ENCODE peak calls at places on chromosomes 4 and X, in nine cellular contexts. One of them, this sample, is unnamed.

GRCh38 chr4:815464-816146 is 10.3 kb downstream of the CPLX1 start:
- DNase-seq in endodermal cell: no peak
- DNase-seq in cardiac muscle cell: no peak
- DNase-seq in IMR-90: no peak
- DNase-seq in H9: no peak
- DNase-seq in bronchial epithelial cell: no peak
- DNase-seq in mesendoderm: no peak
- DNase-seq in dorsolateral prefrontal cortex: no peak
- DNase-seq in uterus: no peak
- DNase-seq in this sample: no peak

GRCh38 chrX:154486052-154486395 is 391 bp downstream of the UBL4A start:
- DNase-seq in mesendoderm: peak; percentile 6
- DNase-seq in endodermal cell: peak; percentile 54
- DNase-seq in dorsolateral prefrontal cortex: no peak
- DNase-seq in IMR-90: no peak
- DNase-seq in uterus: peak; percentile 49
- DNase-seq in cardiac muscle cell: no peak
- DNase-seq in bronchial epithelial cell: no peak
- DNase-seq in H9: no peak
- DNase-seq in this sample: peak; percentile 23

GRCh38 chr4:24763631-24764302 is 31.6 kb upstream of the SOD3 start:
- DNase-seq in endodermal cell: no peak
- DNase-seq in IMR-90: peak; percentile 74
- DNase-seq in uterus: no peak
- DNase-seq in bronchial epithelial cell: peak; percentile 98
- DNase-seq in dorsolateral prefrontal cortex: no peak
- DNase-seq in mesendoderm: no peak
- DNase-seq in cardiac muscle cell: peak; percentile 45
- DNase-seq in H9: no peak
- DNase-seq in this sample: no peak

GRCh38 chr4:108512615-108513505 is 107.5 kb upstream of the RPL34 start:
- DNase-seq in bronchial epithelial cell: peak; percentile 33
- DNase-seq in dorsolateral prefrontal cortex: no peak
- DNase-seq in H9: peak; percentile 62
- DNase-seq in mesendoderm: peak; percentile 78
- DNase-seq in cardiac muscle cell: peak; percentile 56
- DNase-seq in uterus: no peak
- DNase-seq in IMR-90: peak; percentile 66
- DNase-seq in endodermal cell: peak; percentile 77
- DNase-seq in this sample: no peak

GRCh38 chr4:55398461-55398860 is 2.7 kb downstream of the TMEM165 start:
- DNase-seq in uterus: no peak
- DNase-seq in cardiac muscle cell: peak; percentile 38
- DNase-seq in endodermal cell: no peak
- DNase-seq in dorsolateral prefrontal cortex: no peak
- DNase-seq in IMR-90: peak; percentile 75
- DNase-seq in bronchial epithelial cell: peak; percentile 95
- DNase-seq in mesendoderm: no peak
- DNase-seq in H9: no peak
- DNase-seq in this sample: no peak

GRCh38 chr4:81828991-81829390 is 357.3 kb upstream of the RASGEF1B start:
- DNase-seq in cardiac muscle cell: peak; percentile 4
- DNase-seq in bronchial epithelial cell: no peak
- DNase-seq in endodermal cell: no peak
- DNase-seq in H9: no peak
- DNase-seq in uterus: no peak
- DNase-seq in mesendoderm: no peak
- DNase-seq in dorsolateral prefrontal cortex: no peak
- DNase-seq in IMR-90: no peak
- DNase-seq in this sample: no peak

GRCh38 chr4:101035522-101035921 is 311.8 kb downstream of the PPP3CA start:
- DNase-seq in uterus: no peak
- DNase-seq in H9: no peak
- DNase-seq in bronchial epithelial cell: no peak
- DNase-seq in dorsolateral prefrontal cortex: no peak
- DNase-seq in mesendoderm: peak; percentile 40
- DNase-seq in endodermal cell: no peak
- DNase-seq in IMR-90: no peak
- DNase-seq in cardiac muscle cell: no peak
- DNase-seq in this sample: no peak

GRCh38 chr4:89416968-89417367 is 109.4 kb upstream of the GPRIN3 start:
- DNase-seq in endodermal cell: no peak
- DNase-seq in mesendoderm: no peak
- DNase-seq in IMR-90: no peak
- DNase-seq in dorsolateral prefrontal cortex: no peak
- DNase-seq in cardiac muscle cell: no peak
- DNase-seq in H9: no peak
- DNase-seq in bronchial epithelial cell: peak; percentile 18
- DNase-seq in uterus: no peak
- DNase-seq in this sample: no peak

GRCh38 chrX:16188687-16189086 is 21.4 kb downstream of the MAGEB17 start:
- DNase-seq in dorsolateral prefrontal cortex: no peak
- DNase-seq in bronchial epithelial cell: peak; percentile 71
- DNase-seq in cardiac muscle cell: no peak
- DNase-seq in mesendoderm: no peak
- DNase-seq in endodermal cell: no peak
- DNase-seq in uterus: no peak
- DNase-seq in H9: no peak
- DNase-seq in IMR-90: peak; percentile 57
- DNase-seq in this sample: no peak

GRCh38 chr4:53852343-53852742 is 212.1 kb downstream of the CHIC2 start:
- DNase-seq in IMR-90: peak; percentile 81
- DNase-seq in dorsolateral prefrontal cortex: no peak
- DNase-seq in endodermal cell: peak; percentile 51
- DNase-seq in H9: no peak
- DNase-seq in cardiac muscle cell: peak; percentile 54
- DNase-seq in uterus: no peak
- DNase-seq in mesendoderm: no peak
- DNase-seq in bronchial epithelial cell: no peak
- DNase-seq in this sample: no peak

GRCh38 chrX:154082396-154083133 is 15.0 kb downstream of the MECP2 start:
- DNase-seq in mesendoderm: no peak
- DNase-seq in H9: no peak
- DNase-seq in IMR-90: peak; percentile 76
- DNase-seq in uterus: no peak
- DNase-seq in dorsolateral prefrontal cortex: no peak
- DNase-seq in endodermal cell: no peak
- DNase-seq in cardiac muscle cell: peak; percentile 66
- DNase-seq in bronchial epithelial cell: peak; percentile 55
- DNase-seq in this sample: no peak

GRCh38 chrX:28586291-28586690 is 955 bp upstream of the IL1RAPL1 start:
- DNase-seq in uterus: peak; percentile 15
- DNase-seq in IMR-90: peak; percentile 45
- DNase-seq in bronchial epithelial cell: no peak
- DNase-seq in endodermal cell: peak; percentile 75
- DNase-seq in H9: peak; percentile 70
- DNase-seq in cardiac muscle cell: peak; percentile 70
- DNase-seq in dorsolateral prefrontal cortex: peak; percentile 45
- DNase-seq in mesendoderm: peak; percentile 63
- DNase-seq in this sample: no peak

GRCh38 chr4:106351016-106351415 is 17.6 kb downstream of the GIMD1 start:
- DNase-seq in endodermal cell: no peak
- DNase-seq in IMR-90: no peak
- DNase-seq in H9: no peak
- DNase-seq in cardiac muscle cell: no peak
- DNase-seq in uterus: no peak
- DNase-seq in mesendoderm: no peak
- DNase-seq in bronchial epithelial cell: peak; percentile 67
- DNase-seq in dorsolateral prefrontal cortex: no peak
- DNase-seq in this sample: no peak
- H3K27me3 ChIP-seq in endodermal cell: no peaks in the 10 kb centered on the region
- H3K27me3 ChIP-seq in IMR-90: no peaks in the 10 kb centered on the region
- H3K27me3 ChIP-seq in H9: no peaks in the 10 kb centered on the region
- H3K27me3 ChIP-seq in cardiac muscle cell: no peaks in the 10 kb centered on the region
- H3K27me3 ChIP-seq in uterus: no peaks in the 10 kb centered on the region
- H3K27me3 ChIP-seq in mesendoderm: no peaks in the 10 kb centered on the region
- H3K27me3 ChIP-seq in bronchial epithelial cell: no peaks in the 10 kb centered on the region
- H3K27me3 ChIP-seq in dorsolateral prefrontal cortex: no peaks in the 10 kb centered on the region
- H3K27me3 ChIP-seq in this sample: no peaks in the 10 kb centered on the region

GRCh38 chr4:129218355-129218754 is 122.4 kb downstream of the C4orf33 start:
- DNase-seq in dorsolateral prefrontal cortex: no peak
- DNase-seq in cardiac muscle cell: peak; percentile 46
- DNase-seq in mesendoderm: peak; percentile 22
- DNase-seq in uterus: no peak
- DNase-seq in bronchial epithelial cell: no peak
- DNase-seq in IMR-90: no peak
- DNase-seq in endodermal cell: no peak
- DNase-seq in H9: no peak
- DNase-seq in this sample: no peak

GRCh38 chr4:129220254-129220653 is 124.3 kb downstream of the C4orf33 start:
- DNase-seq in uterus: no peak
- DNase-seq in endodermal cell: no peak
- DNase-seq in H9: no peak
- DNase-seq in cardiac muscle cell: no peak
- DNase-seq in IMR-90: no peak
- DNase-seq in mesendoderm: no peak
- DNase-seq in dorsolateral prefrontal cortex: no peak
- DNase-seq in bronchial epithelial cell: no peak
- DNase-seq in this sample: no peak

GRCh38 chr4:129213692-129214091 is 117.7 kb downstream of the C4orf33 start:
- DNase-seq in IMR-90: no peak
- DNase-seq in bronchial epithelial cell: no peak
- DNase-seq in H9: no peak
- DNase-seq in uterus: no peak
- DNase-seq in mesendoderm: no peak
- DNase-seq in endodermal cell: no peak
- DNase-seq in dorsolateral prefrontal cortex: no peak
- DNase-seq in cardiac muscle cell: no peak
- DNase-seq in this sample: no peak

GRCh38 chr4:129223955-129224354 is 128.0 kb downstream of the C4orf33 start:
- DNase-seq in mesendoderm: no peak
- DNase-seq in IMR-90: no peak
- DNase-seq in H9: no peak
- DNase-seq in uterus: no peak
- DNase-seq in cardiac muscle cell: no peak
- DNase-seq in endodermal cell: no peak
- DNase-seq in dorsolateral prefrontal cortex: no peak
- DNase-seq in bronchial epithelial cell: no peak
- DNase-seq in this sample: no peak

GRCh38 chr4:129218897-129219296 is 122.9 kb downstream of the C4orf33 start:
- DNase-seq in IMR-90: peak; percentile 1
- DNase-seq in dorsolateral prefrontal cortex: no peak
- DNase-seq in cardiac muscle cell: peak; percentile 29
- DNase-seq in uterus: no peak
- DNase-seq in bronchial epithelial cell: peak; percentile 10
- DNase-seq in H9: no peak
- DNase-seq in endodermal cell: no peak
- DNase-seq in mesendoderm: no peak
- DNase-seq in this sample: no peak
- H3K27me3 ChIP-seq in IMR-90: no peaks in the 10 kb centered on the region
- H3K27me3 ChIP-seq in dorsolateral prefrontal cortex: no peaks in the 10 kb centered on the region
- H3K27me3 ChIP-seq in cardiac muscle cell: no peaks in the 10 kb centered on the region
- H3K27me3 ChIP-seq in uterus: no peaks in the 10 kb centered on the region
- H3K27me3 ChIP-seq in bronchial epithelial cell: no peaks in the 10 kb centered on the region
- H3K27me3 ChIP-seq in H9: no peaks in the 10 kb centered on the region
- H3K27me3 ChIP-seq in endodermal cell: no peaks in the 10 kb centered on the region
- H3K27me3 ChIP-seq in mesendoderm: no peaks in the 10 kb centered on the region
- H3K27me3 ChIP-seq in this sample: no peaks in the 10 kb centered on the region

GRCh38 chr4:80183196-80184052 is 13.9 kb upstream of the PRDM8 start:
- DNase-seq in mesendoderm: peak; percentile 18
- DNase-seq in bronchial epithelial cell: no peak
- DNase-seq in dorsolateral prefrontal cortex: no peak
- DNase-seq in H9: peak; percentile 36
- DNase-seq in IMR-90: no peak
- DNase-seq in cardiac muscle cell: peak; percentile 16
- DNase-seq in endodermal cell: no peak
- DNase-seq in uterus: peak; percentile 59
- DNase-seq in this sample: peak; percentile 39

GRCh38 chr4:80178964-80179363 is 18.3 kb upstream of the PRDM8 start:
- DNase-seq in uterus: no peak
- DNase-seq in endodermal cell: no peak
- DNase-seq in H9: no peak
- DNase-seq in mesendoderm: no peak
- DNase-seq in IMR-90: no peak
- DNase-seq in cardiac muscle cell: no peak
- DNase-seq in dorsolateral prefrontal cortex: no peak
- DNase-seq in bronchial epithelial cell: no peak
- DNase-seq in this sample: no peak

GRCh38 chr4:80182237-80182866 is 15.0 kb upstream of the PRDM8 start:
- DNase-seq in cardiac muscle cell: no peak
- DNase-seq in H9: no peak
- DNase-seq in endodermal cell: no peak
- DNase-seq in uterus: no peak
- DNase-seq in mesendoderm: peak; percentile 40
- DNase-seq in IMR-90: no peak
- DNase-seq in dorsolateral prefrontal cortex: no peak
- DNase-seq in bronchial epithelial cell: no peak
- DNase-seq in this sample: peak; percentile 53

GRCh38 chr4:80180743-80181142 is 16.6 kb upstream of the PRDM8 start:
- DNase-seq in mesendoderm: no peak
- DNase-seq in IMR-90: peak; percentile 50
- DNase-seq in dorsolateral prefrontal cortex: no peak
- DNase-seq in H9: no peak
- DNase-seq in cardiac muscle cell: no peak
- DNase-seq in uterus: no peak
- DNase-seq in endodermal cell: no peak
- DNase-seq in bronchial epithelial cell: peak; percentile 56
- DNase-seq in this sample: no peak

DNA sequence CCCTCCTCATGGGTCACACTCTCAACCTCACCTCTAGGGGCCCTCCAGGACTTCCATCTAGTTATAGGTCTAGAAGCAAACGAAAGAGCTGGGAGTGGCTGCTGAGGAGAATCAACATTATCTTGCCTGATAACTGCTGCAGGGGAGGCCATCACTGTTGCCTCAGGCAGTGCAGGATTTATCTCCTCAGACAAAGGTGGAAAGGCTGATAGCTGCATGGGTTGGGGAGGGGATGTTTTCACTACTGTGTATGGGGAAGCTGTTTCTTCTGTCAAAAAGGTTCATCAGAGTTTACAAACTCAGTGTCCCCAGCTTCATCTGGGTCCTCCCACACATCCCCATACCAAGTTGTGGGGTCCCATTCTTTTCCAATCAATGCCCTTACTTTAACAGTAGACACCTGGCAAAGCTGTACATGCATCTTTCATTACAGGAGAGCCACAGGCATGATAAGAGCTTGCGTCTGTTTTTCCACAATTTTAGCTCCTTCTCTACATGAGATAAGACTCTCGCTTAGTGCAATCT is 17.6 kb upstream of the PRDM8 start:
- DNase-seq in bronchial epithelial cell: no peak
- DNase-seq in cardiac muscle cell: no peak
- DNase-seq in mesendoderm: peak; percentile 79
- DNase-seq in H9: no peak
- DNase-seq in dorsolateral prefrontal cortex: no peak
- DNase-seq in endodermal cell: no peak
- DNase-seq in IMR-90: no peak
- DNase-seq in uterus: no peak
- DNase-seq in this sample: no peak
- H3K27me3 ChIP-seq in bronchial epithelial cell: no peaks in the 10 kb centered on the region
- H3K27me3 ChIP-seq in cardiac muscle cell: peaks cover 21% of the 10 kb centered on the region
- H3K27me3 ChIP-seq in mesendoderm: peaks cover 21% of the 10 kb centered on the region
- H3K27me3 ChIP-seq in H9: peaks cover 26% of the 10 kb centered on the region
- H3K27me3 ChIP-seq in dorsolateral prefrontal cortex: no peaks in the 10 kb centered on the region
- H3K27me3 ChIP-seq in endodermal cell: peaks cover 78% of the 10 kb centered on the region
- H3K27me3 ChIP-seq in IMR-90: no peaks in the 10 kb centered on the region
- H3K27me3 ChIP-seq in uterus: no peaks in the 10 kb centered on the region
- H3K27me3 ChIP-seq in this sample: no peaks in the 10 kb centered on the region

DNA sequence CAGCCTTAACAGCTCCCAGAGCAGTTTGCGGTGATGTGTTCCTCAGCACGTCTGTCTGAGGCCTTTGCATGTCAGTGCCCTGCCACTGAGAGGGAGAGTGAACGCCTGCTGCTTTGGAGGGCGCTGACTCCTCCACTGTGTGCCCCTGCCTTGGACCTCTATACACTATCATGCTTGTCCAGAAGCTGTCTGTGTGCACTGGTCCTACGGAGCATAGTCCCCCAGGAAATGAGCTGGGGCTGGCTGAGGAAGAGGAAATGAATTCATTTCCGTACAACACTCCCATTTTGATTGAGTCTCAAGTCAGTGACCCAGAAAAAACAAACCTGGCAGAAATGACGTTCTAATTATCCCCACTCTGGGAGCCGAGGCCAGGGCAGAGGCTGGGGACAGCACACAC is 80.5 kb downstream of the SH2D1A start:
- DNase-seq in dorsolateral prefrontal cortex: no peak
- DNase-seq in mesendoderm: no peak
- DNase-seq in endodermal cell: no peak
- DNase-seq in H9: no peak
- DNase-seq in IMR-90: no peak
- DNase-seq in cardiac muscle cell: no peak
- DNase-seq in uterus: no peak
- DNase-seq in bronchial epithelial cell: no peak
- DNase-seq in this sample: no peak
- H3K27me3 ChIP-seq in dorsolateral prefrontal cortex: peaks cover 46% of the 10 kb centered on the region
- H3K27me3 ChIP-seq in mesendoderm: no peaks in the 10 kb centered on the region
- H3K27me3 ChIP-seq in endodermal cell: no peaks in the 10 kb centered on the region
- H3K27me3 ChIP-seq in H9: no peaks in the 10 kb centered on the region
- H3K27me3 ChIP-seq in IMR-90: no peaks in the 10 kb centered on the region
- H3K27me3 ChIP-seq in cardiac muscle cell: no peaks in the 10 kb centered on the region
- H3K27me3 ChIP-seq in uterus: no peaks in the 10 kb centered on the region
- H3K27me3 ChIP-seq in bronchial epithelial cell: no peaks in the 10 kb centered on the region
- H3K27me3 ChIP-seq in this sample: no peaks in the 10 kb centered on the region

This sample was measured in CD8-positive, alpha-beta memory T cell.